ENCODE peak calls at places on chromosome 4, in five cellular contexts. One of them, this sample, is unnamed.

GRCh38 chr4:112836895-112837294 is 200.0 kb downstream of the LARP7 start:
- DNase-seq in GM12864: no peak
- DNase-seq in neural progenitor cell: no peak
- DNase-seq in vagina: no peak
- DNase-seq in AG10803: no peak
- DNase-seq in this sample: no peak

GRCh38 chr4:6986067-6986780 is 56.9 kb upstream of the TADA2B start:
- DNase-seq in GM12864: no peak
- DNase-seq in neural progenitor cell: peak
- DNase-seq in vagina: no peak
- DNase-seq in AG10803: peak
- DNase-seq in this sample: no peak

GRCh38 chr4:106325800-106326199 is 9.4 kb downstream of the AIMP1 start:
- DNase-seq in GM12864: no peak
- DNase-seq in neural progenitor cell: no peak
- DNase-seq in vagina: no peak
- DNase-seq in AG10803: no peak
- DNase-seq in this sample: no peak

GRCh38 chr4:77669911-77670590 is 64.4 kb downstream of the CXCL13 start:
- DNase-seq in GM12864: no peak
- DNase-seq in neural progenitor cell: no peak
- DNase-seq in vagina: no peak
- DNase-seq in AG10803: no peak
- DNase-seq in this sample: no peak

GRCh38 chr4:156958276-156959074 is 13.1 kb downstream of the PDGFC start:
- DNase-seq in GM12864: no peak
- DNase-seq in neural progenitor cell: no peak
- DNase-seq in vagina: no peak
- DNase-seq in AG10803: peak
- DNase-seq in this sample: no peak

GRCh38 chr4:105184316-105184988 is 37.8 kb downstream of the TET2 start:
- DNase-seq in GM12864: no peak
- DNase-seq in neural progenitor cell: no peak
- DNase-seq in vagina: no peak
- DNase-seq in AG10803: no peak
- DNase-seq in this sample: no peak

GRCh38 chr4:5711479-5712184 is 631 bp downstream of the EVC start:
- DNase-seq in GM12864: no peak
- DNase-seq in neural progenitor cell: no peak
- DNase-seq in vagina: no peak
- DNase-seq in AG10803: peak
- DNase-seq in this sample: no peak

GRCh38 chr4:5141802-5142201 is 90.5 kb downstream of the STK32B start:
- DNase-seq in GM12864: no peak
- DNase-seq in neural progenitor cell: no peak
- DNase-seq in vagina: no peak
- DNase-seq in AG10803: no peak
- DNase-seq in this sample: no peak

GRCh38 chr4:6561173-6561516 is 13.8 kb upstream of the MAN2B2 start:
- DNase-seq in GM12864: no peak
- DNase-seq in neural progenitor cell: no peak
- DNase-seq in vagina: no peak
- DNase-seq in AG10803: peak
- DNase-seq in this sample: no peak

GRCh38 chr4:20026456-20026855 is 225.2 kb upstream of the SLIT2 start:
- DNase-seq in GM12864: no peak
- DNase-seq in neural progenitor cell: no peak
- DNase-seq in vagina: no peak
- DNase-seq in AG10803: peak
- DNase-seq in this sample: no peak

GRCh38 chr4:186851291-186852077 is 127.8 kb upstream of the FAT1 start:
- DNase-seq in GM12864: no peak
- DNase-seq in neural progenitor cell: no peak
- DNase-seq in vagina: no peak
- DNase-seq in AG10803: no peak
- DNase-seq in this sample: no peak

GRCh38 chr4:88144866-88145300 is 13.6 kb downstream of the ABCG2 start:
- DNase-seq in GM12864: no peak
- DNase-seq in neural progenitor cell: no peak
- DNase-seq in vagina: no peak
- DNase-seq in AG10803: no peak
- DNase-seq in this sample: no peak

GRCh38 chr4:30821275-30821674 is 101.1 kb downstream of the PCDH7 start:
- DNase-seq in GM12864: no peak
- DNase-seq in neural progenitor cell: no peak
- DNase-seq in vagina: no peak
- DNase-seq in AG10803: no peak
- DNase-seq in this sample: no peak

GRCh38 chr4:45079616-45080015 is 353.3 kb upstream of the GNPDA2 start:
- DNase-seq in GM12864: no peak
- DNase-seq in neural progenitor cell: no peak
- DNase-seq in vagina: no peak
- DNase-seq in AG10803: no peak
- DNase-seq in this sample: no peak

GRCh38 chr4:118180776-118181175 is 146.5 kb downstream of the NDST3 start:
- DNase-seq in GM12864: no peak
- DNase-seq in neural progenitor cell: no peak
- DNase-seq in vagina: no peak
- DNase-seq in AG10803: peak
- DNase-seq in this sample: no peak

GRCh38 chr4:4859799-4860380 is 425 bp downstream of the MSX1 start:
- DNase-seq in GM12864: no peak
- DNase-seq in neural progenitor cell: peak
- DNase-seq in vagina: no peak
- DNase-seq in AG10803: no peak
- DNase-seq in this sample: no peak

GRCh38 chr4:71198958-71199357 is 139.9 kb upstream of the SLC4A4 start:
- DNase-seq in GM12864: no peak
- DNase-seq in neural progenitor cell: no peak
- DNase-seq in vagina: no peak
- DNase-seq in AG10803: no peak
- DNase-seq in this sample: no peak

GRCh38 chr4:114267976-114268375 is 288.5 kb upstream of the ARSJ start:
- DNase-seq in GM12864: no peak
- DNase-seq in neural progenitor cell: no peak
- DNase-seq in vagina: no peak
- DNase-seq in AG10803: peak
- DNase-seq in this sample: no peak

GRCh38 chr4:57426779-57427395 is 316.7 kb upstream of the IGFBP7 start:
- DNase-seq in GM12864: peak
- DNase-seq in neural progenitor cell: peak
- DNase-seq in vagina: no peak
- DNase-seq in AG10803: peak
- DNase-seq in this sample: peak

GRCh38 chr4:110640608-110641007 is 17.7 kb upstream of the PITX2 start:
- DNase-seq in GM12864: no peak
- DNase-seq in neural progenitor cell: peak
- DNase-seq in vagina: no peak
- DNase-seq in AG10803: no peak
- DNase-seq in this sample: no peak

GRCh38 chr4:123804171-123804721 is 407.7 kb downstream of the SPRY1 start:
- DNase-seq in GM12864: no peak
- DNase-seq in neural progenitor cell: no peak
- DNase-seq in vagina: no peak
- DNase-seq in AG10803: no peak
- DNase-seq in this sample: no peak

GRCh38 chr4:304987-305680 is at the start of gene ZNF732:
- DNase-seq in GM12864: no peak
- DNase-seq in neural progenitor cell: no peak
- DNase-seq in vagina: no peak
- DNase-seq in AG10803: peak
- DNase-seq in this sample: peak

GRCh38 chr4:22473268-22473667 is 42.6 kb downstream of the ADGRA3 start:
- DNase-seq in GM12864: no peak
- DNase-seq in neural progenitor cell: no peak
- DNase-seq in vagina: no peak
- DNase-seq in AG10803: peak
- DNase-seq in this sample: no peak

GRCh38 chr4:27921236-27921635 is 1060.6 kb downstream of the STIM2 start:
- DNase-seq in GM12864: no peak
- DNase-seq in neural progenitor cell: no peak
- DNase-seq in vagina: no peak
- DNase-seq in AG10803: no peak
- DNase-seq in this sample: no peak

GRCh38 chr4:169815606-169816005 is 57.9 kb upstream of the HPF1 start:
- DNase-seq in GM12864: no peak
- DNase-seq in neural progenitor cell: no peak
- DNase-seq in vagina: no peak
- DNase-seq in AG10803: peak
- DNase-seq in this sample: no peak

GRCh38 chr4:74631338-74631737 is 163.0 kb downstream of the BTC start:
- DNase-seq in GM12864: no peak
- DNase-seq in neural progenitor cell: no peak
- DNase-seq in vagina: no peak
- DNase-seq in AG10803: no peak
- DNase-seq in this sample: no peak

GRCh38 chr4:11650801-11651596 is 222.3 kb upstream of the HS3ST1 start:
- DNase-seq in GM12864: no peak
- DNase-seq in neural progenitor cell: no peak
- DNase-seq in vagina: no peak
- DNase-seq in AG10803: no peak
- DNase-seq in this sample: no peak

GRCh38 chr4:140884431-140885058 is 128.4 kb upstream of the TBC1D9 start:
- DNase-seq in GM12864: peak
- DNase-seq in neural progenitor cell: peak
- DNase-seq in vagina: no peak
- DNase-seq in AG10803: peak
- DNase-seq in this sample: peak

GRCh38 chr4:168560835-168561210 is 64.0 kb downstream of the PALLD start:
- DNase-seq in GM12864: no peak
- DNase-seq in neural progenitor cell: no peak
- DNase-seq in vagina: no peak
- DNase-seq in AG10803: no peak
- DNase-seq in this sample: no peak

GRCh38 chr4:38188631-38189101 is 228.5 kb downstream of the PTTG2 start:
- DNase-seq in GM12864: no peak
- DNase-seq in neural progenitor cell: no peak
- DNase-seq in vagina: no peak
- DNase-seq in AG10803: no peak
- DNase-seq in this sample: no peak

GRCh38 chr4:81052119-81053068 is 21.9 kb downstream of the BMP3 start:
- DNase-seq in GM12864: peak
- DNase-seq in neural progenitor cell: peak
- DNase-seq in vagina: no peak
- DNase-seq in AG10803: peak
- DNase-seq in this sample: peak

GRCh38 chr4:159071178-159071968 is 31.5 kb upstream of the RAPGEF2 start:
- DNase-seq in GM12864: no peak
- DNase-seq in neural progenitor cell: no peak
- DNase-seq in vagina: no peak
- DNase-seq in AG10803: peak
- DNase-seq in this sample: peak

DNA sequence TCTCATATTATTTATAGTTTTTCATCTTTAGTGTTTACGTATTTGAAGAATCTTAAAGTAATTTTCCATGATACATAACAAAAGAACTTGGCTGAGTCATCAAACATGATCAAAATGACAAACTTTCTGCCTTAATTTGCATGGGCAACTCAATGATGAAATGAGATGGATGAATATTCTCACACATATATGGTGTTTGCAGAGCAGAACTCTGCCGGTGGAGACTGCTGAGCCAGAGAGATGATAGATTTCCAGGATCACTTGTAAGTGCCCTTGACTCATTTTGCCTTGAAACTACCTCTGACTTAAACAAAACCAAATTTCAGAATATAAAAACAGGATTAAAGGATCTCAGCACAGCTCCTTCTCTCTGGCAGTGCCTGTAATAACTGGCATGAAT is 38.2 kb downstream of the TRPC3 start:
- DNase-seq in GM12864: no peak
- DNase-seq in neural progenitor cell: no peak
- DNase-seq in vagina: no peak
- DNase-seq in AG10803: peak
- DNase-seq in this sample: no peak
- H3K4me3 ChIP-seq in GM12864: no peak
- H3K4me3 ChIP-seq in neural progenitor cell: no peak
- H3K4me3 ChIP-seq in vagina: no peak
- H3K4me3 ChIP-seq in AG10803: no peak
- H3K4me3 ChIP-seq in this sample: no peak

GRCh38 chr4:61614256-61614655 is 414.1 kb downstream of the ADGRL3 start:
- DNase-seq in GM12864: no peak
- DNase-seq in neural progenitor cell: no peak
- DNase-seq in vagina: no peak
- DNase-seq in AG10803: no peak
- DNase-seq in this sample: no peak

GRCh38 chr4:61619528-61619927 is 419.4 kb downstream of the ADGRL3 start:
- DNase-seq in GM12864: no peak
- DNase-seq in neural progenitor cell: no peak
- DNase-seq in vagina: no peak
- DNase-seq in AG10803: no peak
- DNase-seq in this sample: no peak
- H3K4me3 ChIP-seq in GM12864: no peak
- H3K4me3 ChIP-seq in neural progenitor cell: no peak
- H3K4me3 ChIP-seq in vagina: no peak
- H3K4me3 ChIP-seq in AG10803: no peak
- H3K4me3 ChIP-seq in this sample: no peak

DNA sequence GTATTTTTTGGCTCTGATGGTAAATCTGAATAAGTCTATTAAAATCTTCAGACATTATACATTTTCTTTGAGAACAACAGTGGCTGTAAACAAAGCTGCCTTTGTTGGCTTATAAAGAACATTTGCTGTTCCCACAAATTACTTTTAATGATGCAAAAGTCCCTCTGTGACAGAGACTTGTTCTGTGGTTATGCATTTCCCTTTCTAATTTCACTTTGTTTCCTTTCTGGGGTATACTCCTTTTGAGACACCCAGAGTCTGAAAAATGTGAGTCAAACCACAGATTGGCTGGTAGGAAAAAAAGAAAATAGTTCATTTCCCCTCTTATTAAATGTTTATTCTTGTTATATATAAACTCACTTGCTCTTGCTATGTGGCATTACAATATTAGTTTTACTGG is 402.4 kb downstream of the PACRGL start:
- DNase-seq in GM12864: no peak
- DNase-seq in neural progenitor cell: no peak
- DNase-seq in vagina: no peak
- DNase-seq in AG10803: no peak
- DNase-seq in this sample: no peak
- H3K4me3 ChIP-seq in GM12864: no peak
- H3K4me3 ChIP-seq in neural progenitor cell: no peak
- H3K4me3 ChIP-seq in vagina: no peak
- H3K4me3 ChIP-seq in AG10803: no peak
- H3K4me3 ChIP-seq in this sample: no peak

GRCh38 chr4:53596901-53597300 is 5.6 kb upstream of the LNX1 start:
- DNase-seq in GM12864: no peak
- DNase-seq in neural progenitor cell: no peak
- DNase-seq in vagina: no peak
- DNase-seq in AG10803: no peak
- DNase-seq in this sample: no peak

GRCh38 chr4:53598483-53598882 is 7.2 kb upstream of the LNX1 start:
- DNase-seq in GM12864: no peak
- DNase-seq in neural progenitor cell: no peak
- DNase-seq in vagina: no peak
- DNase-seq in AG10803: no peak
- DNase-seq in this sample: no peak

GRCh38 chr4:53598901-53599300 is 7.6 kb upstream of the LNX1 start:
- DNase-seq in GM12864: no peak
- DNase-seq in neural progenitor cell: no peak
- DNase-seq in vagina: no peak
- DNase-seq in AG10803: no peak
- DNase-seq in this sample: no peak

GRCh38 chr4:53601251-53601764 is 10.0 kb upstream of the LNX1 start:
- DNase-seq in GM12864: no peak
- DNase-seq in neural progenitor cell: peak
- DNase-seq in vagina: no peak
- DNase-seq in AG10803: no peak
- DNase-seq in this sample: peak

GRCh38 chr4:53599632-53600031 is 8.3 kb upstream of the LNX1 start:
- DNase-seq in GM12864: no peak
- DNase-seq in neural progenitor cell: no peak
- DNase-seq in vagina: no peak
- DNase-seq in AG10803: no peak
- DNase-seq in this sample: no peak
- H3K4me3 ChIP-seq in GM12864: no peak
- H3K4me3 ChIP-seq in neural progenitor cell: no peak
- H3K4me3 ChIP-seq in vagina: no peak
- H3K4me3 ChIP-seq in AG10803: no peak
- H3K4me3 ChIP-seq in this sample: no peak

This sample was measured in NT2/D1.